ENCODE peak calls at places on chromosomes 7 and 10, in nine cellular contexts. M is A549, C is uterus, E is endothelial cell, V is cardiac muscle cell, H is pancreas, D is bronchial epithelial cell, L is AG09309, J is transverse colon. N is an unnamed sample.

GRCh38 chr10:74233281-74233680 is 82.3 kb downstream of the ADK start:
- DNase-seq in M (no peak), C (no peak), E (no peak), V (no peak), H (no peak), D (no peak), L (no peak), J (no peak), N (no peak)

GRCh38 chr10:132447446-132448247 is 50.6 kb downstream of the PWWP2B start:
- DNase-seq in M (no peak), C (peak; percentile 65), E (no peak), V (no peak), H (peak; percentile 84), D (peak; percentile 96), L (peak; percentile 67), J (peak; percentile 67), N (peak; percentile 71)

GRCh38 chr7:18425227-18425626 is 70.3 kb upstream of the HDAC9 start:
- DNase-seq in M (no peak), C (no peak), E (no peak), V (peak; percentile 8), H (no peak), D (no peak), L (no peak), J (no peak), N (no peak)

GRCh38 chr10:61078542-61078941 is 134.6 kb upstream of the RHOBTB1 start:
- DNase-seq in M (no peak), C (no peak), E (no peak), V (no peak), H (no peak), D (peak; percentile 29), L (no peak), J (no peak), N (no peak)

GRCh38 chr10:122461729-122462532 is 578 bp downstream of the HTRA1 start:
- DNase-seq in M (peak; percentile 22), C (peak; percentile 34), E (peak; percentile 31), V (peak; percentile 58), H (peak; percentile 85), D (no peak), L (no peak), J (no peak), N (no peak)

GRCh38 chr7:2941201-2941859 is 97.2 kb upstream of the GNA12 start:
- DNase-seq in M (no peak), C (no peak), E (no peak), V (no peak), H (no peak), D (no peak), L (no peak), J (no peak), N (no peak)

GRCh38 chr7:148672041-148672440 is 26.7 kb upstream of the CUL1 start:
- DNase-seq in M (no peak), C (no peak), E (no peak), V (no peak), H (no peak), D (peak; percentile 23), L (no peak), J (no peak), N (no peak)

GRCh38 chr10:45417746-45418145 is 43.7 kb downstream of the ALOX5 start:
- DNase-seq in M (no peak), C (no peak), E (no peak), V (no peak), H (peak; percentile 43), D (no peak), L (no peak), J (no peak), N (no peak)

GRCh38 chr10:100718197-100718742 is 27.1 kb upstream of the PAX2 start:
- DNase-seq in M (no peak), C (no peak), E (no peak), V (no peak), H (no peak), D (no peak), L (no peak), J (no peak), N (no peak)

GRCh38 chr10:66176772-66177171 is 749.1 kb upstream of the LRRTM3 start:
- DNase-seq in M (no peak), C (no peak), E (no peak), V (no peak), H (no peak), D (peak; percentile 35), L (no peak), J (no peak), N (no peak)

GRCh38 chr10:29132821-29133156 is 156.1 kb upstream of the LYZL1 start:
- DNase-seq in M (no peak), C (no peak), E (no peak), V (no peak), H (no peak), D (no peak), L (no peak), J (no peak), N (no peak)

GRCh38 chr7:97117372-97118188 is at the start of gene SDHAF3:
- DNase-seq in M (peak; percentile 96), C (peak; percentile 96), E (peak; percentile 98), V (peak; percentile 98), H (peak; percentile 100), D (peak; percentile 92), L (peak; percentile 91), J (peak; percentile 98), N (peak; percentile 91)
- TF ChIP-seq CTCF in M (peak; percentile 25), C (peak; percentile 20), E (no peak), V (no peak), H (no peak), D (peak; percentile 41), L (peak; percentile 22), J (no peak), N (peak; percentile 20)

DNA sequence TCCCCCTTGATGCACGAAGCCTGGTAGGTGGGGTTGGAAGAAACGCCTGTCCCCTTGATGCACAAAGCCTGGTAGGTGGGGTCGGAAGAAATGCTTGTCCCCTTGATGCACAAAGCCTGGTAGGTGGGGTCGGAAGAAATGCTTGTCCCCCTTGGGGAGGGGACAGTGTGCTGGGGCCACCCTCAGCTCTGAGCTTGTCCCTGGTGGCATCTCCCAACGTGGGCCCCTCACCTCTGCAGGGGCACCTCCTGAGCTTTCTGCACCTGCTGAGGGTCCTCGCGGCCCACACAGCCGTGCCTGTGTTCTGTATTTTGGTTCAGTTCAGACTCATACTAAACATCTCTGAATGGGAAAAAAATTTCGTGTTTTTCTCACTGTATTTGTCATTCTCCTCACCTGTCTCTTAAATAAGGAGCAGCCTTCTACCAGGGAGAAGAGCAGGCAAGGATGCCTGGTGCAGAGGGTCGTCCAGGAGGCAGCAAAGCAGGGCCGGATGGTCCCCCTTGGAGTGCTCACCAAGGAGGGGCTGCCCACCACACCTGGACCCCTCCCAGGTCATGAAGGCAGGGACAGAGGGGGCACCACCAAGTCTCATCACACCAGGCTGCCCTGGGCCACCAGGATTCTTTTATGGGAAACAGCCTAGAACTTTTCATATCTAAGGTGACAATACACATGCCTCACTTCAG is 24.7 kb downstream of the VIPR2 start:
- DNase-seq in M (no peak), C (peak; percentile 6), E (no peak), V (no peak), H (peak; percentile 52), D (no peak), L (no peak), J (no peak), N (no peak)
- TF ChIP-seq CTCF in M (no peak), C (no peak), E (no peak), V (no peak), H (no peak), D (no peak), L (no peak), J (no peak), N (no peak)

DNA sequence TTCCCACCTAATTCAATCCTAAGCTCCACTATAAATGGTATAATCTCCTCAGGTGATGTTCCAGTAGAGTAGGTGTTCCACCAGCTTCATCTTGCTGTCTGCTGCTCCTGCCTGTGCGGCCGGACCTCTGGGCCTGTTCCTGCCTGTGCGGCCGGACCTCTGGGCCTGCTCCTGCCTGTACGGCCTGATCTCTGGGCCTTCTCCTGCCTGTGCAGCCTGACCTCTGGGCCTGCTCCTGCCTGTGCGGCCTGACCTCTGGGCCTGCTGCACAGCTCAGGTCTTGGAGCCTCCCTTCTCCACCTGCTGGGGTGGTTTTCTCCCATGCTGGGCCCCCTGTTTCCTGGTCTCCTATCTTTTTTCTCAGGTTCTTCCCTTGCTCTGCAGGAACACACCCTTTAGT is 117.8 kb downstream of the USP6NL start:
- DNase-seq in M (no peak), C (no peak), E (no peak), V (no peak), H (no peak), D (no peak), L (no peak), J (no peak), N (no peak)
- TF ChIP-seq CTCF in M (no peak), C (no peak), E (no peak), V (no peak), H (no peak), D (no peak), L (no peak), J (no peak), N (no peak)

GRCh38 chr10:49228677-49229076 is 40.5 kb upstream of the TMEM273 start:
- DNase-seq in M (no peak), C (no peak), E (no peak), V (no peak), H (no peak), D (no peak), L (no peak), J (no peak), N (no peak)
- TF ChIP-seq CTCF in M (no peak), C (no peak), E (no peak), V (no peak), H (no peak), D (no peak), L (no peak), J (no peak), N (no peak)

N was measured in kidney epithelial cell.